ENCODE peak calls at places on chromosomes 13 and 19, in ten cellular contexts. Q is IMR-90, J is OCI-LY7, N is HepG2, Y is tibial nerve, M is transverse colon, E is upper lobe of right lung, Z is testis, K is suprapubic skin, B is mucosa of descending colon. A is an unnamed sample.
A peak's percentile ranks its signal among the peaks of the same experiment; 100 is the strongest.

GRCh38 chr13:41587490-41587889 is 130.1 kb downstream of the RGCC start:
- DNase-seq in E (no peak), M (no peak), J (peak; percentile 44), K (no peak), B (no peak), Y (no peak), Q (no peak), N (no peak), Z (no peak), A (no peak)

GRCh38 chr13:83350569-83350968 is 531.7 kb downstream of the SLITRK1 start:
- DNase-seq in B (no peak), M (no peak), J (no peak), K (no peak), N (no peak), E (no peak), Z (no peak), Q (peak; percentile 61), Y (no peak), A (no peak)

GRCh38 chr13:48437381-48437780 is 24.5 kb upstream of the LPAR6 start:
- DNase-seq in K (no peak), M (peak; percentile 21), J (no peak), Q (peak; percentile 45), Z (peak; percentile 48), N (no peak), B (no peak), Y (peak; percentile 66), E (no peak), A (peak; percentile 67)

GRCh38 chr13:52925775-52926285 is 77.4 kb upstream of the PCDH8 start:
- DNase-seq in B (no peak), M (no peak), E (no peak), Q (no peak), N (no peak), Y (no peak), J (no peak), Z (no peak), K (no peak), A (no peak)

GRCh38 chr19:13244920-13245319 is 94.7 kb downstream of the IER2 start:
- DNase-seq in Q (no peak), E (no peak), Y (no peak), B (no peak), M (no peak), J (no peak), N (no peak), K (no peak), Z (no peak), A (no peak)

GRCh38 chr19:8269724-8270123 is 38.4 kb downstream of the CD320 start:
- DNase-seq in E (no peak), J (no peak), M (no peak), B (no peak), Q (no peak), K (no peak), N (no peak), Z (no peak), Y (no peak), A (no peak)

GRCh38 chr13:57857945-57858344 is 226.4 kb downstream of the PCDH17 start:
- DNase-seq in J (no peak), E (no peak), B (no peak), Z (no peak), M (no peak), Q (no peak), K (no peak), N (no peak), Y (no peak), A (no peak)

GRCh38 chr13:75324413-75324940 is 157.5 kb downstream of the TBC1D4 start:
- DNase-seq in B (no peak), Z (no peak), K (no peak), M (no peak), J (no peak), E (no peak), N (no peak), Q (peak; percentile 40), Y (no peak), A (no peak)

GRCh38 chr13:114095486-114095885 is 36.9 kb downstream of the RASA3 start:
- DNase-seq in B (no peak), Z (no peak), Y (no peak), K (peak; percentile 67), J (no peak), E (peak; percentile 20), Q (no peak), N (no peak), M (no peak), A (no peak)

GRCh38 chr19:53945441-53945840 is 17.3 kb upstream of the CACNG8 start:
- DNase-seq in Y (no peak), Z (no peak), B (no peak), Q (peak; percentile 11), M (no peak), J (no peak), K (no peak), E (no peak), N (no peak), A (no peak)

GRCh38 chr13:101127741-101128353 is 288.5 kb downstream of the NALCN start:
- DNase-seq in M (no peak), B (no peak), J (peak; percentile 2), Z (peak; percentile 43), Q (peak; percentile 53), E (no peak), K (no peak), N (peak; percentile 33), Y (peak; percentile 23), A (no peak)

GRCh38 chr13:45297456-45298205 is 43.4 kb downstream of the TPT1 start:
- DNase-seq in N (no peak), Y (no peak), Z (no peak), B (no peak), M (no peak), E (no peak), Q (no peak), J (no peak), K (no peak), A (no peak)

GRCh38 chr19:10812196-10812595 is 23.8 kb downstream of the TMED1 start:
- DNase-seq in K (no peak), M (no peak), Z (no peak), Q (no peak), J (no peak), Y (no peak), N (no peak), E (no peak), B (no peak), A (no peak)

GRCh38 chr13:101916108-101916757 is 463.8 kb downstream of the ITGBL1 start:
- DNase-seq in N (no peak), Y (no peak), K (no peak), Q (no peak), B (no peak), E (peak; percentile 64), M (no peak), Z (peak; percentile 47), J (no peak), A (no peak)

GRCh38 chr13:24747248-24748151 is 16.5 kb upstream of the RNF17 start:
- DNase-seq in Z (peak; percentile 37), M (peak; percentile 24), N (no peak), E (peak; percentile 64), J (no peak), K (no peak), Q (no peak), Y (no peak), B (no peak), A (no peak)

GRCh38 chr19:7366701-7367420 is 18.1 kb downstream of the ARHGEF18 start:
- DNase-seq in Q (peak; percentile 33), J (peak; percentile 69), K (no peak), Z (no peak), B (no peak), N (peak; percentile 16), M (no peak), E (no peak), Y (no peak), A (no peak)

GRCh38 chr19:16403151-16403977 is 68.4 kb downstream of the EPS15L1 start:
- DNase-seq in J (no peak), Y (peak; percentile 81), Q (no peak), Z (peak; percentile 77), N (no peak), B (no peak), E (no peak), K (no peak), M (no peak), A (no peak)

GRCh38 chr13:92719868-92720267 is 506.7 kb upstream of the GPC6 start:
- DNase-seq in Z (no peak), E (no peak), K (no peak), M (no peak), B (no peak), N (no peak), J (no peak), Q (no peak), Y (no peak), A (no peak)

DNA sequence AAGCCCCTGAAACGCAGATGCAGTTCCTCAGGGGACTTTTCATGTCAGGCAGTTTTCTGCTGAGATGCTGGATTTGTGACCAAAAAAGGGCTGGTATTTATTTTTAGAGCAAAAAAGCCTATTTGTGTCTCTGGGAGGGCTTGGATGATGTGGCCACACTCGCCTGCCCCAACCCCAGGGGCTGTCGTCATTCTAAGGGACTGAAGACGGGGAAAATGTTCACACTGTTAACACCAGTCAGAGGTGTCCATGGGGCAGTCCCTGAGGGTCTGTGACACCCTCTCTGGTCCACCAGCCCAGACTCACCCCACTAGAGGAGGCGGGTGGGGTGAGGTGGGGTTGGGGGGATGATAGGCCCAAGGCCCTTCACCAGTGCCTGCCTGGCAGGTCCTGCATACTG is 15.9 kb upstream of the EPHX3 start:
- DNase-seq in Y (no peak), M (no peak), K (no peak), Z (no peak), J (no peak), B (no peak), N (no peak), Q (peak; percentile 36), E (no peak), A (no peak)
- H3K36me3 ChIP-seq in Y (peaks cover 12% of the 10 kb centered on the region), M (peaks cover 8% of the 10 kb centered on the region), K (peaks cover 68% of the 10 kb centered on the region), Z (peaks cover 3% of the 10 kb centered on the region), J (peaks cover 93% of the 10 kb centered on the region), B (peaks cover 3% of the 10 kb centered on the region), N (peaks cover 87% of the 10 kb centered on the region), Q (peaks cover 50% of the 10 kb centered on the region), E (peaks cover 83% of the 10 kb centered on the region), A (peaks cover 46% of the 10 kb centered on the region)

DNA sequence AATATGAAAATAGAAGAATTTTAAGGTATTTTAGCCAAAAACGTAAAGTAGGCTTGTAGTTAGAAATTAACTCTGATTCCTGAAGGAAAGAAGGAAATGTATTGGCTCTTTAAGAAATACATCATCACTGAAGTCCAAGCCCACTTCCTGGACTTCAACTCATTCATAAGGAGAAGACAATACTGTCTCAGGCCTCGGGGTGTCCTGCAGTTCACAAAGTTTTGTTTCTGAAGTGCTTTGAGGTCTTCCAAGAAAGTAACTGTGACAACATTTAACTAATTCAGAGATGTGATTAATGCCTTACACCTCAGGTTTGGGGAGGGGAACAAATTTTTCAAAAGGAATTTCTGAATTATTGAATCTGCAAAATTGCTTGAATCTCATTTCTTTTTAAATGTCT is 65.8 kb upstream of the STARD13 start:
- DNase-seq in N (no peak), Y (no peak), E (no peak), M (peak; percentile 13), Z (no peak), J (no peak), K (no peak), Q (peak; percentile 64), B (no peak), A (no peak)
- TF ChIP-seq CTCF in N (no peak), Y (peak; percentile 47), E (peak; percentile 16), M (peak; percentile 12), Z (peak; percentile 11), J (no peak), K (peak; percentile 13), Q (no peak), B (no peak), A (no peak)

GRCh38 chr19:34347561-34348165 is 17.3 kb upstream of the GPI start:
- DNase-seq in Q (no peak), B (no peak), E (no peak), Z (no peak), N (no peak), M (no peak), K (no peak), Y (no peak), J (no peak), A (no peak)
- H3K36me3 ChIP-seq in Q (peaks cover 44% of the 10 kb centered on the region), B (no peaks in the 10 kb centered on the region), E (peaks cover 68% of the 10 kb centered on the region), Z (no peaks in the 10 kb centered on the region), N (peaks cover 38% of the 10 kb centered on the region), M (peaks cover 28% of the 10 kb centered on the region), K (peaks cover 72% of the 10 kb centered on the region), Y (peaks cover 3% of the 10 kb centered on the region), J (peaks cover 30% of the 10 kb centered on the region), A (peaks cover 86% of the 10 kb centered on the region)

GRCh38 chr19:30011051-30011578 is 69.1 kb downstream of the URI1 start:
- DNase-seq in J (no peak), M (no peak), Q (no peak), B (no peak), E (no peak), Z (no peak), Y (no peak), N (no peak), K (no peak), A (no peak)
- TF ChIP-seq CTCF in J (peak; percentile 22), M (no peak), Q (no peak), B (no peak), E (no peak), Z (no peak), Y (no peak), N (no peak), K (no peak), A (no peak)

A was measured in stomach.